ENCODE peak calls at places on chromosomes 3 and 15, in five cellular contexts. R is GM12878, W is HepG2, E is K562, X is H1. V is an unnamed sample.

GRCh38 chr3:55750525-55750924 is 263.4 kb upstream of the WNT5A start:
- DNase-seq in R (no peak), W (no peak), E (no peak), X (no peak), V (no peak)

GRCh38 chr15:68347392-68347791 is 69.8 kb downstream of the FEM1B start:
- DNase-seq in E (no peak), X (no peak), R (no peak), W (no peak), V (no peak)

GRCh38 chr15:41512512-41513281 is 930 bp downstream of the LTK start:
- DNase-seq in W (no peak), R (no peak), X (no peak), E (peak; percentile 70), V (no peak)

GRCh38 chr3:40463579-40463978 is 6.4 kb downstream of the RPL14 start:
- DNase-seq in W (no peak), E (no peak), R (no peak), X (no peak), V (no peak)

GRCh38 chr15:41930221-41930866 is 36.5 kb upstream of the SPTBN5 start:
- DNase-seq in E (no peak), X (no peak), W (peak; percentile 15), R (peak; percentile 17), V (peak; percentile 31)

GRCh38 chr3:34258271-34259015 is 460.0 kb downstream of the PDCD6IP start:
- DNase-seq in R (no peak), X (no peak), E (no peak), W (no peak), V (no peak)

GRCh38 chr3:38475716-38476115 is 20.4 kb upstream of the EXOG start:
- DNase-seq in E (no peak), W (no peak), X (no peak), R (no peak), V (no peak)

GRCh38 chr3:190169243-190169642 is 48.5 kb upstream of the P3H2 start:
- DNase-seq in X (no peak), W (no peak), R (no peak), E (no peak), V (no peak)

GRCh38 chr3:16548721-16549120 is 35.2 kb upstream of the RFTN1 start:
- DNase-seq in X (no peak), E (no peak), R (no peak), W (no peak), V (no peak)

GRCh38 chr15:25397110-25397509 is 41.7 kb downstream of the UBE3A start:
- DNase-seq in R (no peak), E (no peak), X (no peak), W (no peak), V (no peak)

GRCh38 chr3:46124216-46125143 is 83.6 kb downstream of the CCR1 start:
- DNase-seq in X (no peak), R (no peak), E (no peak), W (no peak), V (no peak)

GRCh38 chr3:123388050-123388449 is 60.8 kb downstream of the ADCY5 start:
- DNase-seq in E (no peak), W (no peak), X (no peak), R (no peak), V (no peak)

GRCh38 chr3:66836363-66837152 is 161.5 kb upstream of the KBTBD8 start:
- DNase-seq in W (peak; percentile 13), E (no peak), R (no peak), X (no peak), V (no peak)

GRCh38 chr15:64426845-64427465 is 33.4 kb upstream of the ZNF609 start:
- DNase-seq in W (peak; percentile 12), X (no peak), E (no peak), R (no peak), V (peak; percentile 15)

GRCh38 chr3:127688416-127689265 is 15.9 kb downstream of the ABTB1 start:
- DNase-seq in W (no peak), R (no peak), X (no peak), E (no peak), V (no peak)

GRCh38 chr3:81554805-81555204 is 206.6 kb downstream of the GBE1 start:
- DNase-seq in R (no peak), E (no peak), W (no peak), X (no peak), V (no peak)

GRCh38 chr15:52786436-52787122 is 3.6 kb downstream of the ONECUT1 start:
- DNase-seq in X (no peak), W (peak; percentile 43), R (no peak), E (no peak), V (no peak)

GRCh38 chr15:81432179-81432578 is 58.2 kb upstream of the TMC3 start:
- DNase-seq in W (no peak), R (no peak), X (no peak), E (no peak), V (no peak)

GRCh38 chr3:108495717-108496116 is 14.7 kb downstream of the MYH15 start:
- DNase-seq in W (no peak), X (no peak), E (no peak), R (no peak), V (no peak)

GRCh38 chr3:121992601-121993560 is 29.2 kb downstream of the ILDR1 start:
- DNase-seq in W (no peak), E (no peak), X (no peak), R (peak; percentile 74), V (no peak)

GRCh38 chr3:180403156-180403555 is 198.8 kb upstream of the TTC14 start:
- DNase-seq in R (no peak), E (no peak), W (no peak), X (no peak), V (no peak)

GRCh38 chr3:177483182-177483967 is 286.1 kb upstream of the TBL1XR1 start:
- DNase-seq in E (peak; percentile 67), X (no peak), R (no peak), W (peak; percentile 23), V (peak; percentile 31)

GRCh38 chr15:49032601-49033145 is 13.6 kb downstream of the SECISBP2L start:
- DNase-seq in E (no peak), W (no peak), R (no peak), X (no peak), V (no peak)

GRCh38 chr3:22372292-22372949 is 621.4 kb upstream of the ZNF385D start:
- DNase-seq in W (no peak), X (no peak), E (no peak), R (no peak), V (no peak)

GRCh38 chr3:100046986-100047385 is 67.3 kb downstream of the FILIP1L start:
- DNase-seq in R (no peak), E (no peak), X (no peak), W (no peak), V (no peak)

GRCh38 chr3:34206996-34207395 is 408.6 kb downstream of the PDCD6IP start:
- DNase-seq in W (no peak), R (no peak), X (no peak), E (no peak), V (no peak)

GRCh38 chr3:70333080-70333479 is 20.6 kb upstream of the MDFIC2 start:
- DNase-seq in E (peak; percentile 5), X (no peak), R (no peak), W (no peak), V (no peak)

GRCh38 chr3:100665230-100665629 is 44.1 kb upstream of the TFG start:
- DNase-seq in R (peak; percentile 3), E (no peak), W (no peak), X (no peak), V (no peak)

GRCh38 chr3:10554746-10555145 is 49.4 kb upstream of the ATP2B2 start:
- DNase-seq in E (no peak), W (no peak), R (no peak), X (no peak), V (no peak)

GRCh38 chr15:41695750-41696436 is 35.7 kb downstream of the MGA start:
- DNase-seq in W (peak; percentile 18), X (no peak), R (peak; percentile 39), E (peak; percentile 27), V (peak; percentile 24)

DNA sequence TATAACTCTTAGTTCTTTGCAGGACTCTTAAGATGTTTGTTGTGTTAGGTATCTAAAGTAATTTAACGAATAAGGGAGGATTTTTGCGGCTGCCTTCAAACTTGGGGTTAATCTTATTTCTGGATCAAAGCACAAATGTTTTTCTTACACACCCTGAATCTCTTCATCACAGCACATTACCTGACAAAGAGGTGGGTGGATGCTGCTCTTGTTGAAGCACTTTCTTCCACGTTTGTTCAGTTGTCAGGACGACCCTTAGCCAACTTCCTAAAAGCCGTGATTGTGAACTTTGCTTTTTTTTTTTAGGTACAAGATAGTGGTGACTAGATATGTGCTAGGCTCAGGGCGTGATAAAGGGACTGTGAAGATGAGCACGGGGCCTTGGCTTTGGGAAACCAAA is 36.0 kb downstream of the YEATS2 start:
- DNase-seq in E (no peak), W (no peak), R (no peak), X (no peak), V (no peak)
- TF ChIP-seq EZH2 in E (no peak), W (no peak), R (no peak), X (no peak), V (no peak)

GRCh38 chr15:51365417-51365816 is 24.0 kb downstream of the GLDN start:
- DNase-seq in X (no peak), E (no peak), W (no peak), R (no peak), V (no peak)

GRCh38 chr15:51367322-51367976 is 26.0 kb downstream of the GLDN start:
- DNase-seq in E (no peak), W (no peak), R (no peak), X (no peak), V (no peak)

GRCh38 chr15:51368307-51368706 is 26.9 kb downstream of the GLDN start:
- DNase-seq in E (no peak), R (no peak), W (no peak), X (no peak), V (no peak)

GRCh38 chr15:51366071-51366470 is 24.6 kb downstream of the GLDN start:
- DNase-seq in W (no peak), X (no peak), R (no peak), E (no peak), V (no peak)

DNA sequence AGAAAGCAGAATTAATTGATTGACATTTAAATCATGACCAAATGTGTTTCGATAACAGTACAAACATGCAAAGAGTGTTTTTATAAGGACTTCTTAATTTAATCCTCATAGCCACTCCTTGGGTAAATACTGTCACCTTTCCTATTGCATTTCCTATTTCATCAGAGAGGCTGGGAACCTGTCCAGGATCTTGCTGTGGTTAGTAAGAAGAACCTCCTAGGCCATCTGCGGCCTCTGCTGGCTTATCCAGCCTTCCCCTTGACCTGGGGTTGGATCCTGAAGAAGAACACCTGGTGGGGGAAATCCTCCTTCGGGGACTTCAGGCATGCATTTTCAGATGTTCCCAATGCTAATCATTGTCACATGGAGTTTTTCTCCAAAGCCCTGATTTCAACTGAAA is 25.5 kb downstream of the GLDN start:
- DNase-seq in W (no peak), E (no peak), R (no peak), X (no peak), V (no peak)
- TF ChIP-seq SP1 in W (no peak), E (no peak), R (no peak), X (no peak), V (no peak)

DNA sequence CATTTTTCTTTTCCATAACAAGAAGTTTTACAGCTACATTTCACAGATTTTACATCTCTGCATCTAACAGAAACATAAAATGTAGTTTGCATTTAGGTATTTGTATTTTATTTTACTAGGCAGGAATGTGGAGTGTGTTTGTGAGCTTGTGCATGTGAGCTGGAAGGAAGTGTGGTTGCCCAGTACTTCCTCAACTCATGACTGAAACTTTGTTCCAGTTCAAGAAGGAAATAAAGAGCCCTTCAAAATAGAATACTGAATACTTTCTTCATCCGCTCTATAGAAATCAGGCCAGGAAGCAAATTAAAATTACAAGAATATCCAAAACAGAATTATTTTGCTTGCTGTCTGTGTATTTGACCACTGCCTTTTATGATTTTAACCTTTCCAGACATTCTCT is 81.3 kb downstream of the CHL1 start:
- DNase-seq in R (no peak), W (no peak), E (no peak), X (no peak), V (no peak)
- H3K9me3 ChIP-seq in R (peaks cover 1% of the 10 kb centered on the region), W (no peaks in the 10 kb centered on the region), E (no peaks in the 10 kb centered on the region), X (no peaks in the 10 kb centered on the region), V (peaks cover 9% of the 10 kb centered on the region)

GRCh38 chr3:137761563-137762503 is 2.3 kb upstream of the SOX14 start:
- DNase-seq in X (no peak), R (no peak), W (no peak), E (no peak), V (no peak)
- TF ChIP-seq EZH2 in X (peak; percentile 90), R (no peak), W (no peak), E (no peak), V (no peak)

V was measured in HCT116.